ENCODE peak calls at places on chromosomes 11 and 22, in eight cellular contexts. N, Y, L, V, D, O, E and T are unnamed samples.

GRCh38 chr22:36056980-36057379 is 28.4 kb upstream of the RBFOX2 start:
- DNase-seq in N (no peak), Y (no peak), L (no peak), V (no peak), D (no peak), O (no peak), E (no peak), T (no peak)

GRCh38 chr11:45658292-45658991 is 7.0 kb downstream of the CHST1 start:
- DNase-seq in N (no peak), Y (no peak), L (no peak), V (peak; percentile 44), D (peak; percentile 34), O (peak; percentile 85), E (peak; percentile 90), T (peak; percentile 61)

GRCh38 chr11:95453616-95454118 is 222.7 kb upstream of the SESN3 start:
- DNase-seq in N (no peak), Y (peak; percentile 6), L (no peak), V (no peak), D (peak; percentile 72), O (no peak), E (no peak), T (peak; percentile 42)

GRCh38 chr11:36622431-36623136 is 24.5 kb upstream of the RAG2 start:
- DNase-seq in N (peak; percentile 32), Y (peak; percentile 12), L (no peak), V (no peak), D (no peak), O (no peak), E (peak; percentile 6), T (no peak)

GRCh38 chr11:124748481-124749338 is 3.3 kb downstream of the VSIG2 start:
- DNase-seq in N (no peak), Y (no peak), L (no peak), V (no peak), D (no peak), O (peak; percentile 84), E (no peak), T (no peak)

GRCh38 chr11:15884792-15885540 is 471.4 kb downstream of the SOX6 start:
- DNase-seq in N (peak; percentile 76), Y (no peak), L (no peak), V (no peak), D (no peak), O (no peak), E (no peak), T (no peak)

GRCh38 chr11:18775492-18776292 is 15.9 kb downstream of the PTPN5 start:
- DNase-seq in N (peak; percentile 76), Y (peak; percentile 64), L (peak; percentile 30), V (peak; percentile 76), D (peak; percentile 70), O (no peak), E (peak; percentile 92), T (peak; percentile 60)

GRCh38 chr11:74471037-74471436 is 3.7 kb upstream of the KCNE3 start:
- DNase-seq in N (no peak), Y (no peak), L (no peak), V (no peak), D (no peak), O (no peak), E (no peak), T (no peak)

GRCh38 chr22:32764330-32765116 is 37.0 kb upstream of the TIMP3 start:
- DNase-seq in N (no peak), Y (no peak), L (no peak), V (peak; percentile 22), D (no peak), O (no peak), E (peak; percentile 41), T (no peak)

GRCh38 chr11:14380947-14381555 is 22.1 kb upstream of the RRAS2 start:
- DNase-seq in N (peak; percentile 92), Y (no peak), L (no peak), V (peak; percentile 72), D (peak; percentile 83), O (peak; percentile 93), E (peak; percentile 79), T (peak; percentile 73)

GRCh38 chr11:116371146-116371545 is 401.6 kb downstream of the BUD13 start:
- DNase-seq in N (peak; percentile 64), Y (no peak), L (no peak), V (no peak), D (no peak), O (no peak), E (no peak), T (no peak)

GRCh38 chr11:96306933-96307747 is 35.9 kb downstream of the MAML2 start:
- DNase-seq in N (peak; percentile 30), Y (peak; percentile 95), L (no peak), V (peak; percentile 90), D (peak; percentile 90), O (no peak), E (peak; percentile 62), T (peak; percentile 91)

GRCh38 chr11:65540290-65541092 is 15.6 kb downstream of the SCYL1 start:
- DNase-seq in N (peak; percentile 99), Y (peak; percentile 64), L (peak; percentile 85), V (peak; percentile 97), D (peak; percentile 95), O (peak; percentile 99), E (peak; percentile 96), T (peak; percentile 99)

GRCh38 chr11:131108780-131109179 is 192.5 kb upstream of the SNX19 start:
- DNase-seq in N (no peak), Y (no peak), L (no peak), V (no peak), D (no peak), O (no peak), E (no peak), T (no peak)

GRCh38 chr11:85182437-85183109 is 444.6 kb downstream of the DLG2 start:
- DNase-seq in N (peak; percentile 24), Y (peak; percentile 69), L (peak; percentile 25), V (no peak), D (no peak), O (no peak), E (peak; percentile 87), T (no peak)

GRCh38 chr22:35587447-35587870 is 29.7 kb downstream of the MB start:
- DNase-seq in N (peak; percentile 86), Y (no peak), L (no peak), V (peak; percentile 60), D (peak; percentile 53), O (no peak), E (no peak), T (peak; percentile 84)

DNA sequence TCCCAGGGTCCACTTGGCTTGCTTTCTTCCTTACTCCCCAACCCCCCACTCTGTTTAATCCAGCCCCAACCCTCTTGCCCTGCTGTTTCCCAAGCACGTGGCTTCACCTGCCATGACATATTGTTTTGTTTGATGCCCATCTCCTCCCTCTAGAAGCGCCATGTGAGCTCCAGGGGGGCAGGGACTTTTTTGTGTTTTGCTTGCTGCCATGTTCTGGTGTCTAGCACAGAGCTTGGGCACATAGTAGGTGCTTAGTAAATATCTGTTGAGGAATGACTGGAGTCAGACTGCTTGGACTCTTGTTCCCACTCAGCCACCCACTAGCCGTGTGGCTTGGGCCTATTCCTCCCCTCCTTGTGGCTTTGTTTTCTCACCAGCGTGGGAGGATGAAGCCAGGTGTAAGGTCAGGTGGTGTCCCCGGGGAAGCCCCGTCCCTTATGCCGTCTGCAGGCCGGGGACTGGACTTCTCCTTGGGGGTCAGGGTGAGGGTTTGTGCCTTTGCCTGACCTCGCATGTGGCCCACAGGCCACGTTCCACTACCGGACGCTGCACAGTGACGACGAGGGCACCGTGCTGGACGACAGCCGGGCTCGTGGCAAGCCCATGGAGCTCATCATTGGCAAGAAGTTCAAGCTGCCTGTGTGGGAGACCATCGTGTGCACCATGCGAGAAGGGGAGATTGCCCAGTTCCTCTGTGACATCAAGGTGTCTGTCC is 3.8 kb downstream of the AIP start:
- DNase-seq in N (no peak), Y (no peak), L (no peak), V (peak; percentile 60), D (no peak), O (no peak), E (no peak), T (no peak)
- TF ChIP-seq POLR2AphosphoS5 in N (no peak), Y (no peak), L (no peak), V (no peak), D (no peak), O (peak; percentile 44), E (no peak), T (no peak)

GRCh38 chr22:23804781-23805291 is 18.1 kb downstream of the SMARCB1 start:
- DNase-seq in N (no peak), Y (no peak), L (no peak), V (no peak), D (no peak), O (peak; percentile 68), E (no peak), T (no peak)

GRCh38 chr22:23803001-23803819 is 16.4 kb downstream of the SMARCB1 start:
- DNase-seq in N (no peak), Y (no peak), L (no peak), V (peak; percentile 45), D (no peak), O (no peak), E (no peak), T (no peak)

GRCh38 chr22:23801886-23802377 is 15.2 kb downstream of the SMARCB1 start:
- DNase-seq in N (no peak), Y (no peak), L (no peak), V (no peak), D (no peak), O (no peak), E (no peak), T (no peak)

GRCh38 chr22:23801238-23801821 is 14.6 kb downstream of the SMARCB1 start:
- DNase-seq in N (no peak), Y (no peak), L (no peak), V (no peak), D (no peak), O (no peak), E (no peak), T (no peak)

GRCh38 chr22:23806837-23807236 is 20.1 kb downstream of the SMARCB1 start:
- DNase-seq in N (no peak), Y (no peak), L (no peak), V (no peak), D (no peak), O (no peak), E (no peak), T (no peak)
- TF ChIP-seq POLR2AphosphoS5 in N (no peak), Y (no peak), L (no peak), V (no peak), D (no peak), O (no peak), E (no peak), T (no peak)

GRCh38 chr11:64317961-64318693 is at the start of gene PRDX5:
- DNase-seq in N (peak; percentile 97), Y (peak; percentile 94), L (peak; percentile 97), V (peak; percentile 97), D (peak; percentile 97), O (peak; percentile 99), E (peak; percentile 97), T (peak; percentile 98)
- TF ChIP-seq POLR2AphosphoS5 in N (peak; percentile 58), Y (peak; percentile 88), L (peak; percentile 74), V (peak; percentile 96), D (peak; percentile 97), O (peak; percentile 95), E (peak; percentile 79), T (peak; percentile 90)

DNA sequence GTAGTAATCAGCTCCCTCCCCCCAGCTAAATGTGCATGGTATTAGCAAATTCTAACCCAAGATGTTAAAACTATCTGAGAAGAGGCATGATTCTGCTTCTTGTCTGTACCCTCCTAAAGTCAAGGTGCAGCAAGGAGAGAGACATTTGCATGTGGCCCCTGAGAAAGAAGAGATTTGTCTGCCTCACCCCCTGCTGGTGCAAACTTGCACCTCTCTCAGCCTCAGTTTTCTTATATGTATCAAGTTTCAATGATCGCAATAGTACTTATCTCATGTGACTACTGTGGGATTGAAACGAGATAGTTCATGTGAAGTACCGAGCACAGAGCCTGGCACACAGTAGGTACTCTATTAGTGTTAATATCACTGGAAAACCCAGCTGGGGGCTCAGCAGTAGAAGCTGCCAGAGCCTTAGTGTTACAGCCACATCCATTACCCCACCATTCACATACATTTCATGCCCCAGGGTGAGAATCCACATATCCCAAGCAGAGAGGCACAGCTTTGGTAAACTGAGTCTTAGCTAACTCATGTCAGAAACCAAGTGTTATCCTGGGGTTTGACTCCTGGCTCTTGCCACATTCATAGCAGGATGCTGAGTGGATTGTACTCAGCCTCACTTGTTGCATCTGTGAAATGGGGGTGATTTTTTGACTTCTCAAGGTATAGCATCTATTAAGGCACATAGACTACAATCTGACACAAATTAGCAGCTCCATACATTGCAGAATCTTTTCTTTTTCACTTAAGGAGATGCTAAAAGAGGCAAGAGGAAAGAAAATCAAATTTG is 24.9 kb downstream of the CD44 start:
- DNase-seq in N (no peak), Y (no peak), L (no peak), V (no peak), D (no peak), O (no peak), E (peak; percentile 65), T (no peak)
- TF ChIP-seq POLR2AphosphoS5 in N (no peak), Y (no peak), L (no peak), V (no peak), D (no peak), O (no peak), E (no peak), T (no peak)